ENCODE peak calls at places on chromosomes 4 and X, in four cellular contexts. One of them, this sample, is unnamed.

GRCh38 chr4:185761352-185762235 is 50.4 kb downstream of the SORBS2 start:
- DNase-seq in fibroblast of lung: no peak
- DNase-seq in heart right ventricle: no peak
- DNase-seq in foreskin fibroblast: no peak
- DNase-seq in this sample: no peak

GRCh38 chrX:137227164-137227563 is 193.4 kb upstream of the GPR101 start:
- DNase-seq in fibroblast of lung: no peak
- DNase-seq in heart right ventricle: no peak
- DNase-seq in foreskin fibroblast: no peak
- DNase-seq in this sample: no peak

GRCh38 chrX:115233497-115234219 is at the start of gene LRCH2:
- DNase-seq in heart right ventricle: peak; percentile 18
- DNase-seq in fibroblast of lung: peak; percentile 34
- DNase-seq in foreskin fibroblast: peak; percentile 73
- DNase-seq in this sample: peak; percentile 4

GRCh38 chr4:6019316-6020263 is 1.4 kb upstream of the C4orf50 start:
- DNase-seq in fibroblast of lung: peak; percentile 29
- DNase-seq in foreskin fibroblast: peak; percentile 13
- DNase-seq in heart right ventricle: no peak
- DNase-seq in this sample: no peak

GRCh38 chrX:11129546-11129945 is 18.4 kb downstream of the HCCS start:
- DNase-seq in foreskin fibroblast: no peak
- DNase-seq in fibroblast of lung: no peak
- DNase-seq in heart right ventricle: no peak
- DNase-seq in this sample: peak; percentile 18

GRCh38 chr4:67198757-67199156 is 346.5 kb downstream of the CENPC start:
- DNase-seq in heart right ventricle: no peak
- DNase-seq in foreskin fibroblast: no peak
- DNase-seq in fibroblast of lung: peak; percentile 61
- DNase-seq in this sample: no peak

GRCh38 chr4:121189811-121190210 is 25.7 kb upstream of the TNIP3 start:
- DNase-seq in foreskin fibroblast: no peak
- DNase-seq in heart right ventricle: no peak
- DNase-seq in fibroblast of lung: no peak
- DNase-seq in this sample: no peak

GRCh38 chrX:9518896-9519295 is 54.0 kb downstream of the TBL1X start:
- DNase-seq in fibroblast of lung: no peak
- DNase-seq in heart right ventricle: no peak
- DNase-seq in foreskin fibroblast: no peak
- DNase-seq in this sample: no peak

GRCh38 chr4:128583753-128584712 is 225.5 kb upstream of the JADE1 start:
- DNase-seq in heart right ventricle: peak; percentile 56
- DNase-seq in fibroblast of lung: no peak
- DNase-seq in foreskin fibroblast: peak; percentile 56
- DNase-seq in this sample: no peak

GRCh38 chrX:148958896-148959295 is 458.5 kb downstream of the AFF2 start:
- DNase-seq in fibroblast of lung: no peak
- DNase-seq in foreskin fibroblast: no peak
- DNase-seq in heart right ventricle: no peak
- DNase-seq in this sample: no peak

GRCh38 chr4:40747436-40747835 is 2.3 kb upstream of the NSUN7 start:
- DNase-seq in fibroblast of lung: no peak
- DNase-seq in foreskin fibroblast: no peak
- DNase-seq in heart right ventricle: no peak
- DNase-seq in this sample: no peak

GRCh38 chr4:2910409-2910808 is 52.8 kb downstream of the NOP14 start:
- DNase-seq in fibroblast of lung: no peak
- DNase-seq in heart right ventricle: no peak
- DNase-seq in foreskin fibroblast: no peak
- DNase-seq in this sample: no peak

GRCh38 chrX:97860206-97860605 is 976.5 kb downstream of the RPA4 start:
- DNase-seq in heart right ventricle: no peak
- DNase-seq in foreskin fibroblast: peak; percentile 37
- DNase-seq in fibroblast of lung: peak; percentile 61
- DNase-seq in this sample: peak; percentile 20

GRCh38 chrX:48451708-48452107 is 18.4 kb downstream of the SLC38A5 start:
- DNase-seq in foreskin fibroblast: no peak
- DNase-seq in heart right ventricle: no peak
- DNase-seq in fibroblast of lung: no peak
- DNase-seq in this sample: no peak

GRCh38 chrX:81021478-81021877 is 180.2 kb downstream of the HMGN5 start:
- DNase-seq in fibroblast of lung: no peak
- DNase-seq in foreskin fibroblast: no peak
- DNase-seq in heart right ventricle: no peak
- DNase-seq in this sample: no peak

GRCh38 chr4:143771269-143771668 is 70.8 kb upstream of the FREM3 start:
- DNase-seq in foreskin fibroblast: no peak
- DNase-seq in heart right ventricle: no peak
- DNase-seq in fibroblast of lung: no peak
- DNase-seq in this sample: no peak

GRCh38 chr4:157818946-157819692 is 353.7 kb downstream of the GASK1B start:
- DNase-seq in heart right ventricle: no peak
- DNase-seq in fibroblast of lung: no peak
- DNase-seq in foreskin fibroblast: no peak
- DNase-seq in this sample: no peak

GRCh38 chrX:79366888-79367749 is at the start of gene ITM2A:
- DNase-seq in heart right ventricle: peak; percentile 46
- DNase-seq in fibroblast of lung: no peak
- DNase-seq in foreskin fibroblast: peak; percentile 8
- DNase-seq in this sample: no peak
- H3K4me3 ChIP-seq in heart right ventricle: peak within 1 kb of the TSS; percentile 57
- H3K4me3 ChIP-seq in fibroblast of lung: no peak within 1 kb of the TSS
- H3K4me3 ChIP-seq in foreskin fibroblast: no peak within 1 kb of the TSS
- H3K4me3 ChIP-seq in this sample: peak within 1 kb of the TSS; percentile 31

DNA sequence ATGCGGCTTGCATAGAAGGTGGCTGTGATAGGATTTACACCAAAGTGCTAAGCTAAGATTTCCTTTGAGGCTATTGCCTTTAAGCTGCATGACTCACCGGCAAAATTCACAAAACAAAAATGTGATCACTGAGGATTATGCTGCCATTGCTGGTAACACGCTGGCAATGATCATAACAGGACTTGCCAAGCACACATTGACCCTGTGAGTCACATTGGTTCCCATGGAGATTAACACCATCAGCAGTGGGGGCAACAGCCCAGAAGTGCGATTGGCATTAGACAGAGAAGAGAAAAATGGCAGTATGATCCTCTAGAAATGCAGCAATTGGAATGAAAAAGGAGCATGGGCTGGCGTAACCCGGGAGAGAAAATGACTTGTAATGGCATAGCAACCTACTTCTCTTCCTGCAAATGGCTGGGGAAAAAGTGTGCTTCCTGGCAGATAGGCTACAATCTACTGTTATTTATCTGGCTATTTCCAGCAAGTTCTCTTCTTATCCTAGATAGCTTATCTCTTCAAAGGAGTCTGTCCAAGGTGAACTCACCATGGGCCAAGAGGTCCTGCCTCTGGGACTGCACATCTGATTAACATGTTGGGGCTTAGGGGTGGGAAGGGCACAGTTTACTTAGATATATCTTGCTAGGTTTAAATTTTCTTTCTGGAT is 314.2 kb upstream of the IGFBP7 start:
- DNase-seq in foreskin fibroblast: peak; percentile 61
- DNase-seq in fibroblast of lung: peak; percentile 97
- DNase-seq in heart right ventricle: no peak
- DNase-seq in this sample: peak; percentile 85
- H3K4me3 ChIP-seq in foreskin fibroblast: no peak overlapping the region
- H3K4me3 ChIP-seq in fibroblast of lung: no peak overlapping the region
- H3K4me3 ChIP-seq in heart right ventricle: no peak overlapping the region
- H3K4me3 ChIP-seq in this sample: no peak overlapping the region

GRCh38 chrX:34918091-34918736 is 24.4 kb upstream of the FAM47B start:
- DNase-seq in foreskin fibroblast: peak; percentile 68
- DNase-seq in heart right ventricle: no peak
- DNase-seq in fibroblast of lung: peak; percentile 61
- DNase-seq in this sample: no peak

GRCh38 chrX:34915463-34916225 is 27.0 kb upstream of the FAM47B start:
- DNase-seq in heart right ventricle: no peak
- DNase-seq in foreskin fibroblast: no peak
- DNase-seq in fibroblast of lung: no peak
- DNase-seq in this sample: no peak

GRCh38 chrX:34918856-34919255 is 23.7 kb upstream of the FAM47B start:
- DNase-seq in foreskin fibroblast: peak; percentile 58
- DNase-seq in fibroblast of lung: peak; percentile 57
- DNase-seq in heart right ventricle: no peak
- DNase-seq in this sample: no peak

DNA sequence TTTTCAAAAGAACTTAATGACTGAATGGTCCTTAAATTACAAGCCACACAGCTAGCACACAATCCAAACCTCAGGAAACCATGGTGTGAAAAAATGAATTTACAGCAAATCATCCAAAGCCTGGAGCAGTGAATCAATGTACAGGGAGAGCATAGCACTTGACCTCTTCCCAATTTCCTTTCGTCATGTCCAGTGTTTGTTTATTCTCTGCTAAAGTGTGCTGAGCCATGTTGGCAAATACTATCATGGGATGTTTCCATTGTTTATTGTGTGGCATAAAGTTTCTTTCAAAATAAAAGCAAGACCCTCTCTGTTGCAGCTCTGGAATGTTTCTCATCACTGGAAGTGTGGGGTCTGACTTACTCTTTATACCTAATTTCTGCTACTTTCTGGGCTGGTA is 25.4 kb upstream of the FAM47B start:
- DNase-seq in foreskin fibroblast: peak; percentile 16
- DNase-seq in fibroblast of lung: no peak
- DNase-seq in heart right ventricle: no peak
- DNase-seq in this sample: no peak
- H3K4me3 ChIP-seq in foreskin fibroblast: no peak overlapping the region
- H3K4me3 ChIP-seq in fibroblast of lung: no peak overlapping the region
- H3K4me3 ChIP-seq in heart right ventricle: no peak overlapping the region
- H3K4me3 ChIP-seq in this sample: no peak overlapping the region

GRCh38 chrX:25004485-25005032 is 11.2 kb downstream of the ARX start:
- DNase-seq in foreskin fibroblast: peak; percentile 27
- DNase-seq in fibroblast of lung: no peak
- DNase-seq in heart right ventricle: no peak
- DNase-seq in this sample: no peak

GRCh38 chrX:25004040-25004439 is 11.7 kb downstream of the ARX start:
- DNase-seq in foreskin fibroblast: no peak
- DNase-seq in heart right ventricle: no peak
- DNase-seq in fibroblast of lung: no peak
- DNase-seq in this sample: no peak

GRCh38 chrX:25002658-25003015 is 13.1 kb downstream of the ARX start:
- DNase-seq in heart right ventricle: no peak
- DNase-seq in foreskin fibroblast: no peak
- DNase-seq in fibroblast of lung: no peak
- DNase-seq in this sample: no peak

GRCh38 chrX:25001808-25002657 is 13.7 kb downstream of the ARX start:
- DNase-seq in foreskin fibroblast: no peak
- DNase-seq in fibroblast of lung: no peak
- DNase-seq in heart right ventricle: no peak
- DNase-seq in this sample: no peak

DNA sequence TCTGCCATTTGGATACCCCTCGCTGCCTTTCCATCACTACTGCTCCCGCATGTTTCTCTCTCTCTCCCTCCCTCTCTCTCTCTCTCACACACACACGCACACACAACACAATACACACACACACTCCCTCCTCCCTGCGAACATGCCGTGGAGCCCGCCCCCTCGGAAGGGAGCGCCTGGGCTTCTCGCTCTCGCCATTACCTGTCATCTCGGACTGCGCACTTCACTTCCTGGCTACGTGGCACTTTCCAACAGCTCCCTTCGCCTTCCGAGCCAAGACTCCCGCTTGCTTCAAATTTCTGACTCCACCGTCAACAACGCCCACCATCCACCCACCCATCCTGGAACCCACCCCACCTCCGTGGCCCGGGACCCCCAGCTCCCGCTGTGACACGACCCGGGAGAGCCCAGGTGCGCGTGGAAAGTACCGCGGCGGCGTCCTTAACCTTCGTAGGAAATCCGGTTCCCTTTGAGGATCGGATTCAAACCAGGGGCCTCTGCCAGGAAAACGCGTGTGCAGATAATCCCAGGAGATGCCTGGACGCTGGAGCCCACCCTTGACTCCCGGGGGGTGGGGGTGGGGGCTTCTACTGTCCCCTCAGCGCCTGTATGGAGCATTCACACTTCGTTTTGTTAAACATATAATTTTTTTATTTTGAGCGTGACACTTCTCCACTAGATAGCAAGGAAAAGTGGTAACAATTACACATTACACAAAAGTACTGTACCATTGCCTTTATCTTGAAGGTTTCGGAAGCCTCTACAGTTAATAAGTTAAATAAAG is 12.5 kb downstream of the ARX start:
- DNase-seq in heart right ventricle: no peak
- DNase-seq in fibroblast of lung: no peak
- DNase-seq in foreskin fibroblast: no peak
- DNase-seq in this sample: no peak
- H3K4me3 ChIP-seq in heart right ventricle: no peak overlapping the region
- H3K4me3 ChIP-seq in fibroblast of lung: no peak overlapping the region
- H3K4me3 ChIP-seq in foreskin fibroblast: no peak overlapping the region
- H3K4me3 ChIP-seq in this sample: no peak overlapping the region

DNA sequence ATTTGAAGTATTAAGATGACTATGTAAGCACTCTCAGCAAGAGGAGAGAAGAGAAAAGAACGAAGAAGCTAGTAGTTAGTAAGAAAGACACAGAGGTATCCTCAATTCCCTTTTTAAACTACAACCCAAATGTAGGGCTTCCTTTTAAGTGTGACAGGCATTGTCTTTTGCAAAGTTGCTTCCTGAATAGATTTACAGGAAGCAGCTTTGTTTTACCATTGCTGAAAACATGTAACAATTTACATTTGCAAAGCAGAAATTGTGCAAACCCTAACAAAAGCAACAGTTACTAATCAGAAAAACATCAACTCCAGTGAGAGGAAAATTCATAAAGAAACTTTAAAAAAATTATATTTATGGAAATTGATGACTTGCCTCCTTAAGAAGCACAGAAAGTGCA is 96.4 kb downstream of the FAM13A start:
- DNase-seq in fibroblast of lung: no peak
- DNase-seq in heart right ventricle: no peak
- DNase-seq in foreskin fibroblast: no peak
- DNase-seq in this sample: no peak
- H3K4me3 ChIP-seq in fibroblast of lung: no peak overlapping the region
- H3K4me3 ChIP-seq in heart right ventricle: no peak overlapping the region
- H3K4me3 ChIP-seq in foreskin fibroblast: no peak overlapping the region
- H3K4me3 ChIP-seq in this sample: no peak overlapping the region

GRCh38 chrX:106038625-106039024 is at the start of gene SERPINA7:
- DNase-seq in heart right ventricle: no peak
- DNase-seq in foreskin fibroblast: no peak
- DNase-seq in fibroblast of lung: no peak
- DNase-seq in this sample: no peak
- H3K4me3 ChIP-seq in heart right ventricle: no peak within 1 kb of the TSS
- H3K4me3 ChIP-seq in foreskin fibroblast: no peak within 1 kb of the TSS
- H3K4me3 ChIP-seq in fibroblast of lung: no peak within 1 kb of the TSS
- H3K4me3 ChIP-seq in this sample: no peak within 1 kb of the TSS

GRCh38 chr4:145623831-145624230 is 4.6 kb downstream of the MMAA start:
- DNase-seq in heart right ventricle: no peak
- DNase-seq in fibroblast of lung: peak; percentile 55
- DNase-seq in foreskin fibroblast: peak; percentile 53
- DNase-seq in this sample: no peak

GRCh38 chr4:145614235-145614615 is 5.0 kb upstream of the MMAA start:
- DNase-seq in heart right ventricle: no peak
- DNase-seq in foreskin fibroblast: no peak
- DNase-seq in fibroblast of lung: no peak
- DNase-seq in this sample: no peak

GRCh38 chr4:145618210-145618911 is 824 bp upstream of the MMAA start:
- DNase-seq in foreskin fibroblast: peak; percentile 37
- DNase-seq in fibroblast of lung: no peak
- DNase-seq in heart right ventricle: peak; percentile 14
- DNase-seq in this sample: no peak

GRCh38 chr4:145618912-145619638 is at the start of gene MMAA:
- DNase-seq in foreskin fibroblast: peak; percentile 98
- DNase-seq in fibroblast of lung: peak; percentile 92
- DNase-seq in heart right ventricle: peak; percentile 97
- DNase-seq in this sample: peak; percentile 76

GRCh38 chr4:145619639-145619996 is 433 bp downstream of the MMAA start:
- DNase-seq in fibroblast of lung: peak; percentile 62
- DNase-seq in heart right ventricle: peak; percentile 21
- DNase-seq in foreskin fibroblast: peak; percentile 52
- DNase-seq in this sample: no peak
- H3K4me3 ChIP-seq in fibroblast of lung: peak overlapping the region; percentile 94
- H3K4me3 ChIP-seq in heart right ventricle: peak overlapping the region; percentile 78
- H3K4me3 ChIP-seq in foreskin fibroblast: peak overlapping the region; percentile 97
- H3K4me3 ChIP-seq in this sample: peak overlapping the region; percentile 93